ENCODE peak calls at places on chromosomes 3 and 15, in seven cellular contexts. E is esophagus muscularis mucosa, N is mammary epithelial cell, K is uterus, H is adrenal gland, Q is fibroblast of pulmonary artery, I is upper lobe of right lung. F is an unnamed sample.

GRCh38 chr15:64101018-64101417 is 5.2 kb downstream of the SNX1 start:
- DNase-seq in E (no peak), N (no peak), K (no peak), H (no peak), Q (no peak), I (no peak), F (no peak)

GRCh38 chr15:91469627-91470567 is 369.8 kb downstream of the SV2B start:
- DNase-seq in E (no peak), N (no peak), K (no peak), H (no peak), Q (no peak), I (no peak), F (no peak)

GRCh38 chr15:50058231-50058630 is 60.8 kb downstream of the ATP8B4 start:
- DNase-seq in E (no peak), N (no peak), K (no peak), H (no peak), Q (peak; percentile 70), I (no peak), F (peak; percentile 16)

GRCh38 chr3:186825294-186825821 is 17.2 kb upstream of the ADIPOQ start:
- DNase-seq in E (no peak), N (no peak), K (peak; percentile 20), H (no peak), Q (peak; percentile 55), I (no peak), F (no peak)

GRCh38 chr3:52678265-52678927 is 7.3 kb downstream of the PBRM1 start:
- DNase-seq in E (no peak), N (no peak), K (no peak), H (no peak), Q (no peak), I (no peak), F (no peak)

GRCh38 chr3:30162579-30162978 is 443.8 kb upstream of the TGFBR2 start:
- DNase-seq in E (no peak), N (peak; percentile 57), K (no peak), H (no peak), Q (peak; percentile 81), I (no peak), F (no peak)

GRCh38 chr15:52102468-52102867 is 10.1 kb downstream of the BCL2L10 start:
- DNase-seq in E (no peak), N (no peak), K (no peak), H (no peak), Q (peak; percentile 92), I (no peak), F (peak; percentile 91)

GRCh38 chr3:97464035-97464434 is 300.5 kb upstream of the ARL6 start:
- DNase-seq in E (no peak), N (no peak), K (no peak), H (no peak), Q (no peak), I (no peak), F (no peak)

GRCh38 chr3:137330246-137330645 is 372.5 kb downstream of the IL20RB start:
- DNase-seq in E (no peak), N (no peak), K (no peak), H (no peak), Q (no peak), I (no peak), F (no peak)

GRCh38 chr15:31457631-31458526 is 131.2 kb downstream of the KLF13 start:
- DNase-seq in E (no peak), N (peak; percentile 67), K (no peak), H (peak; percentile 56), Q (peak; percentile 76), I (peak; percentile 56), F (peak; percentile 73)

GRCh38 chr3:75171632-75172230 is 492.4 kb upstream of the FRG2C start:
- DNase-seq in E (no peak), N (no peak), K (no peak), H (no peak), Q (peak; percentile 24), I (no peak), F (peak; percentile 9)
- TF ChIP-seq CTCF in E (peak; percentile 17), N (peak; percentile 49), K (no peak), H (peak; percentile 46), Q (peak; percentile 37), I (peak; percentile 29), F (no peak)

GRCh38 chr3:124787490-124788195 is 57.4 kb downstream of the UMPS start:
- DNase-seq in E (no peak), N (no peak), K (no peak), H (no peak), Q (peak; percentile 27), I (no peak), F (no peak)

GRCh38 chr3:124785966-124786365 is 55.7 kb downstream of the UMPS start:
- DNase-seq in E (no peak), N (no peak), K (no peak), H (no peak), Q (no peak), I (no peak), F (no peak)

GRCh38 chr3:124788254-124788745 is 58.0 kb downstream of the UMPS start:
- DNase-seq in E (no peak), N (no peak), K (no peak), H (no peak), Q (no peak), I (no peak), F (no peak)

GRCh38 chr3:124784686-124785382 is 54.6 kb downstream of the UMPS start:
- DNase-seq in E (no peak), N (peak; percentile 17), K (no peak), H (no peak), Q (no peak), I (peak; percentile 45), F (no peak)

DNA sequence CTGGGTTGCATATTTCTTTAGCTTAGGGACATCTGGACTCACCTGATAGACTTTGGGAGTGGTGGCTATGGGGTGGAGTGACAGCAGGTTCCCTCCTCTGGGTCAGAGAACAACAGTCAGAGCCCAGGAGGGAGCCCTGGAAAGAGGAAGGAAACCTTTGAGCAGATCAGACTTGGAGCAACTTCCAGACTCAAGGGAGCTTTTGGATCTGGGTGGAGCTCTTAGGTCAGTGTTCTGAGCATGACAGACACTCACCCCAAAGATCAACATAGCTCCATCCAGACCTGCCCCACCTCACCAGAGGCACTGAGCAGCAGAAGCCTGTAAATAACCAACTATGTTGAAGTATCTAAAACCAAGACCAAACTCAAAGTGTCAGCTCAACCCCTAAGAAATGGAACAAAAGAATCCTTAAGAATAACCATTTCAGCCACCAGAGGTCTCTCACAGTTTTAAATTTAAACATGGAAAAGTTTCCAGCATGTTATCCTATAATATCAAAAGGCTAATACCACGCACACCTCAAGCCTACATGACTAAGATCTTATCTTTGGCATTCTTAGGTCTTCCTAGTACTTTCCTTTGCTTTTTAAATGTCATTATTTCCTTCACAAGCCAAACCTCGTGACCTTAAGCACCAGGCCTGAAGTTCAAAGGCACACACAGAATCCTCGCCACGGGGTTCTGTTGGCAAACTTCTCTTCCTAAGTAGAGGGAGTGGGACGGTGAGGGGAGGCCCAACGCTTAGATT is 56.4 kb downstream of the UMPS start:
- DNase-seq in E (no peak), N (peak; percentile 6), K (no peak), H (no peak), Q (peak; percentile 62), I (no peak), F (peak; percentile 41)
- TF ChIP-seq CTCF in E (peak; percentile 50), N (peak; percentile 35), K (peak; percentile 52), H (peak; percentile 55), Q (peak; percentile 51), I (peak; percentile 37), F (peak; percentile 38)

DNA sequence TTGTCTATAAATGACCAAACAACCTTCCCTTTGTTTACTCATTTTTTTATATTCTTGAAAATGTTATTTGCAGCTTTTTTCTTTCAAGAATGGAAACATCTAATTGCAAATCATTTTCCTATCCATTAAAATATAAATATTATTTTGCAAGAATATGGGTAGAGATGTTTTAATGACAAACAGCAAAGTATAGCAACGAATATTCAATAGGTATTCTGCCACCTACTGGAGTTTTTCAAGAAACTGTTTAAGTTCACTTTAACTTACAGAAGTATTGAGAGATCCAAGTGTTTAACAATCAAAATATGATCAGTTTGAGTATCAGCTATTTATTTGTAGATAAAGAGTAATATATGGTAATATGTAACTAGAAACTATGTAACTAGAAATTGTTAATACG is 6.9 kb upstream of the EOGT start:
- DNase-seq in E (no peak), N (no peak), K (no peak), H (no peak), Q (no peak), I (no peak), F (no peak)
- TF ChIP-seq CTCF in E (no peak), N (peak; percentile 45), K (no peak), H (peak; percentile 26), Q (peak; percentile 46), I (peak; percentile 34), F (peak; percentile 30)

DNA sequence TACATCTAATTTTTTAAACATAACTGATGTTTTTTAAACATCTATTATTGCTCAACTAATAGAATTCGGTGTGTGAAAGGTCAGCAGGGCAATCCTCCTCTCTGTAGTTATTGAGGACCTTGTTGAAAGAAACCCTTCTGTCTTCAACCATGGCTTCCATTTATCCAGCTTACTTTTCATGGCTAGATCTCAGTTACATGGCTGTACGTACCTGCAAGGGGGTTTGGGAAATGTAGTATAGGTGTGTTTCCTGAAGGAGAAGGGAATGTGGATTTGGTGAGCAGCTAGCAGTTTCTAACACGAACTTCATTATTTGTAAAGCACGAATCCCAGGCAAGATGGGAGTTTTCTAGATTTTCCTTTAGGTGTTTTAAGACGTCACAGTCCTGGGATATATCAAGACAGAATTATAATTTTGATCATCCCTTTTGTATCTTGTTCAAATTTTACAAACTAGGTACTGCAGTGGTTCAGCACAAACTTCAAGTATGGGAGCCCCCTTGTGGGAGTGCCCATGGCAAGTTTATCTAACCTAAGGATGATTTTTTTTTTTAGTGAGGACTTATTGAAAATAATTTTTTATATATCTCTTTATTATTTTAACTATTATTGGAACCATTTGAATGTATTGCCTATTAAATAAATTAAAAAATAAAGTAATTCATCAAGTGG is 41.6 kb downstream of the FBXL2 start:
- DNase-seq in E (no peak), N (no peak), K (no peak), H (no peak), Q (peak; percentile 22), I (no peak), F (no peak)
- TF ChIP-seq CTCF in E (no peak), N (peak; percentile 18), K (no peak), H (no peak), Q (peak; percentile 30), I (no peak), F (no peak)

GRCh38 chr3:11539677-11540076 is 104.0 kb downstream of the VGLL4 start:
- DNase-seq in E (no peak), N (no peak), K (no peak), H (no peak), Q (no peak), I (peak; percentile 57), F (no peak)
- TF ChIP-seq CTCF in E (no peak), N (no peak), K (no peak), H (no peak), Q (no peak), I (no peak), F (no peak)

DNA sequence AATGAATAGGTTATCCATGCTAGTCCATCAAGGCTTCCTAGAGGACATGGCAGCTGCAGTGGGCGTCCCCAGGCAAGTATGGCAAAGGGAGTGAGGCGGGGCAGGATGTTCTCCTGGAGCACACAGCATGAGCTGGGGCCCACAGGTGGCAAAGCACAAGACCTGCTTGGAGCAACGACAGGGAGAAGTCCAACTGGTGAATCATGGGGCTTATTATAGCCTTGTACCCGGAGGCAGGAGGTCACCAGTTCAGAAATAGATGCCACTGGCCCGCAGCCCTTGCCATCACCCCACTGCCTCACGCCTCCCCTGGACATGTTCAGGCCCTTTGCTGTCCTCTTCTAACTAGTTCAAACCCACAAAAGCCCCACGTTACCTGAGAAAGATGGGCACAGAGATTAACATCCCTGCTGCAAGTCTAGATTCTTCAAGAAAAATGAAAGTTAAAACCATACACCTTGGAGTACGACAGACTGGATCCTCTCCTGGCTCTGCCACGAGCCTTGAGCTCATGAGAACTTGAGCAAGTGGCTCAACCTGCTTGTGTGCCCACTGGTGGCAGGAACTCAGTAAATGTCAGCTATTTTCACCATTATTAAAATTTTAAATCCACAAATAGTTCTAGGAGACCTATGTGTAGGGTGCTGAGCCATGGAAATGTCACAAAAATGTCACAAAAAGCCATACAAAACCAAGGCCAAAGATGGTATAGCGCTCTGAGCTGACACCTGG is 1.8 kb upstream of the SRGAP3 start:
- DNase-seq in E (no peak), N (peak; percentile 70), K (no peak), H (peak; percentile 59), Q (no peak), I (no peak), F (peak; percentile 39)
- TF ChIP-seq CTCF in E (no peak), N (peak; percentile 50), K (no peak), H (no peak), Q (no peak), I (no peak), F (no peak)

F was measured in MCF 10A.